ENCODE peak calls at places on chromosomes 5 and 9, in seven cellular contexts. O is uterus, K is fibroblast of lung, L is WERI-Rb-1, W is cardiac fibroblast, T is astrocyte of the spinal cord, F is WTC11. R is an unnamed sample.
A peak's percentile ranks its signal among the peaks of the same experiment; 100 is the strongest.

GRCh38 chr5:152542741-152543140 is 137.7 kb upstream of the NMUR2 start:
- DNase-seq in L (no peak), F (peak; percentile 47), O (no peak), K (peak; percentile 6), T (peak; percentile 5), W (peak; percentile 10), R (peak; percentile 31)

GRCh38 chr9:98584059-98584458 is 124.7 kb downstream of the GABBR2 start:
- DNase-seq in O (no peak), K (no peak), T (no peak), L (no peak), W (no peak), F (no peak), R (no peak)

GRCh38 chr5:139758510-139759036 is 37.0 kb upstream of the PSD2 start:
- DNase-seq in T (no peak), L (no peak), F (no peak), O (no peak), W (no peak), K (no peak), R (no peak)

GRCh38 chr9:115525438-115526058 is 407.6 kb upstream of the TNC start:
- DNase-seq in O (no peak), F (no peak), W (no peak), K (no peak), T (no peak), L (no peak), R (no peak)

GRCh38 chr9:90803860-90804593 is 2.4 kb downstream of the SYK start:
- DNase-seq in K (no peak), O (no peak), L (no peak), T (no peak), F (no peak), W (no peak), R (no peak)

GRCh38 chr5:171953860-171954701 is 52.4 kb downstream of the FBXW11 start:
- DNase-seq in T (peak; percentile 39), L (no peak), K (peak; percentile 69), W (peak; percentile 59), F (no peak), O (no peak), R (peak; percentile 61)

GRCh38 chr5:143554194-143554717 is 150.8 kb upstream of the NR3C1 start:
- DNase-seq in T (peak; percentile 96), W (peak; percentile 98), F (no peak), L (no peak), K (peak; percentile 94), O (no peak), R (peak; percentile 99)

GRCh38 chr5:17802256-17802655 is 168.0 kb downstream of the TAF11L14 start:
- DNase-seq in L (no peak), K (no peak), O (no peak), T (peak; percentile 32), F (peak; percentile 29), W (no peak), R (no peak)

GRCh38 chr5:103800728-103801127 is 238.1 kb upstream of the NUDT12 start:
- DNase-seq in O (no peak), L (no peak), K (peak; percentile 80), F (no peak), T (peak; percentile 22), W (peak; percentile 33), R (peak; percentile 19)

GRCh38 chr9:98771209-98771874 is 25.0 kb downstream of the ANKS6 start:
- DNase-seq in K (no peak), O (no peak), L (no peak), F (no peak), T (no peak), W (no peak), R (no peak)

GRCh38 chr5:102911973-102912372 is 156.9 kb downstream of the PAM start:
- DNase-seq in K (peak; percentile 74), T (peak; percentile 73), W (peak; percentile 66), L (no peak), F (no peak), O (no peak), R (peak; percentile 78)

GRCh38 chr9:129656795-129657390 is 8.6 kb upstream of the PRRX2 start:
- DNase-seq in L (no peak), O (no peak), K (peak; percentile 55), T (peak; percentile 50), F (no peak), W (peak; percentile 65), R (peak; percentile 85)

GRCh38 chr5:115450741-115451140 is 93.8 kb downstream of the FEM1C start:
- DNase-seq in T (peak; percentile 65), W (peak; percentile 98), O (no peak), F (no peak), K (peak; percentile 87), L (no peak), R (peak; percentile 94)

GRCh38 chr5:172699999-172700685 is 59.1 kb downstream of the NEURL1B start:
- DNase-seq in T (no peak), W (no peak), L (peak; percentile 43), K (no peak), F (peak; percentile 65), O (no peak), R (no peak)

GRCh38 chr5:10756539-10756938 is 4.5 kb downstream of the DAP start:
- DNase-seq in F (no peak), T (peak; percentile 73), L (no peak), W (peak; percentile 52), O (no peak), K (peak; percentile 62), R (peak; percentile 78)

GRCh38 chr5:145237843-145238242 is 597.3 kb downstream of the PRELID2 start:
- DNase-seq in W (peak; percentile 83), F (peak; percentile 73), K (peak; percentile 66), O (no peak), T (peak; percentile 45), L (peak; percentile 69), R (peak; percentile 55)

GRCh38 chr9:106432631-106433030 is 430.3 kb upstream of the ZNF462 start:
- DNase-seq in O (no peak), L (no peak), K (no peak), W (no peak), T (no peak), F (no peak), R (no peak)

GRCh38 chr5:16819522-16820167 is 116.4 kb downstream of the MYO10 start:
- DNase-seq in O (no peak), W (peak; percentile 83), F (no peak), L (no peak), K (peak; percentile 77), T (peak; percentile 63), R (peak; percentile 42)

GRCh38 chr5:37665889-37666288 is 174.0 kb downstream of the GDNF start:
- DNase-seq in T (peak; percentile 42), L (no peak), W (no peak), F (no peak), K (peak; percentile 18), O (no peak), R (no peak)

GRCh38 chr5:155665371-155665770 is 651.8 kb downstream of the KIF4B start:
- DNase-seq in O (no peak), K (no peak), T (no peak), W (no peak), L (no peak), F (no peak), R (no peak)

GRCh38 chr9:4137755-4138154 is 162.1 kb downstream of the GLIS3 start:
- DNase-seq in L (no peak), K (peak; percentile 48), T (peak; percentile 58), O (no peak), W (peak; percentile 92), F (no peak), R (peak; percentile 90)

GRCh38 chr9:129761293-129761900 is 8.6 kb upstream of the PTGES start:
- DNase-seq in T (peak; percentile 22), L (no peak), F (no peak), W (peak; percentile 76), O (peak; percentile 82), K (peak; percentile 94), R (peak; percentile 88)

GRCh38 chr9:14512942-14513341 is 180.3 kb downstream of the ZDHHC21 start:
- DNase-seq in W (no peak), F (no peak), L (no peak), O (no peak), K (no peak), T (no peak), R (no peak)

GRCh38 chr5:144028058-144028457 is 142.4 kb downstream of the YIPF5 start:
- DNase-seq in F (no peak), L (no peak), O (peak; percentile 26), W (peak; percentile 72), T (peak; percentile 47), K (peak; percentile 68), R (peak; percentile 89)

GRCh38 chr9:75087279-75087823 is 604 bp downstream of the NMRK1 start:
- DNase-seq in W (peak; percentile 55), K (peak; percentile 52), T (peak; percentile 63), L (peak; percentile 68), F (no peak), O (no peak), R (peak; percentile 49)

GRCh38 chr5:145204741-145205140 is 630.4 kb downstream of the PRELID2 start:
- DNase-seq in T (no peak), W (no peak), F (no peak), O (no peak), L (no peak), K (no peak), R (no peak)

GRCh38 chr5:132310141-132310834 is 16.1 kb downstream of the SLC22A4 start:
- DNase-seq in F (no peak), W (no peak), K (no peak), T (no peak), L (no peak), O (no peak), R (no peak)

GRCh38 chr9:6873862-6874261 is 116.1 kb downstream of the KDM4C start:
- DNase-seq in T (peak; percentile 57), K (peak; percentile 70), L (no peak), O (no peak), W (peak; percentile 58), F (no peak), R (peak; percentile 47)

GRCh38 chr9:113728989-113729388 is 147.1 kb upstream of the ZNF618 start:
- DNase-seq in O (no peak), L (no peak), F (no peak), K (no peak), T (no peak), W (no peak), R (no peak)

GRCh38 chr9:8172000-8172399 is 372.4 kb upstream of the DMAC1 start:
- DNase-seq in K (no peak), L (no peak), F (no peak), W (no peak), O (no peak), T (no peak), R (no peak)

GRCh38 chr5:75265731-75266130 is 29.1 kb upstream of the ANKRD31 start:
- DNase-seq in T (peak; percentile 44), L (no peak), W (peak; percentile 53), K (peak; percentile 53), O (no peak), F (no peak), R (peak; percentile 51)
- TF ChIP-seq CTCF in T (peak; percentile 55), L (peak; percentile 31), W (peak; percentile 55), K (peak; percentile 36), O (no peak), F (peak; percentile 25), R (peak; percentile 57)

GRCh38 chr5:135833961-135834638 is 363 bp upstream of the SLC25A48 start:
- DNase-seq in O (no peak), L (no peak), W (peak; percentile 49), K (peak; percentile 28), F (no peak), T (peak; percentile 22), R (peak; percentile 43)
- TF ChIP-seq CTCF in O (no peak), L (peak; percentile 87), W (peak; percentile 77), K (peak; percentile 69), F (peak; percentile 83), T (peak; percentile 76), R (peak; percentile 52)

GRCh38 chr9:108416321-108416720 is 439.5 kb downstream of the ACTL7B start:
- DNase-seq in T (peak; percentile 29), L (no peak), O (no peak), W (peak; percentile 48), K (peak; percentile 15), F (no peak), R (peak; percentile 40)
- TF ChIP-seq CTCF in T (peak; percentile 13), L (peak; percentile 12), O (no peak), W (peak; percentile 11), K (no peak), F (no peak), R (no peak)

GRCh38 chr9:503881-504852 is 289.5 kb downstream of the DOCK8 start:
- DNase-seq in O (peak; percentile 77), T (peak; percentile 45), L (peak; percentile 84), F (peak; percentile 80), K (peak; percentile 40), W (peak; percentile 30), R (peak; percentile 29)
- TF ChIP-seq CTCF in O (peak; percentile 50), T (peak; percentile 22), L (peak; percentile 48), F (no peak), K (no peak), W (no peak), R (no peak)

R was measured in fibroblast of mammary gland.